ENCODE peak calls at places on chromosomes 3 and 15, in four cellular contexts. One of them, this sample, is unnamed.

GRCh38 chr3:161576733-161577510 is 80.3 kb downstream of the OTOL1 start:
- DNase-seq in heart right ventricle: no peak
- DNase-seq in NCI-H2029: no peak
- DNase-seq in uterus: no peak
- DNase-seq in this sample: no peak

GRCh38 chr3:17195856-17196604 is 311.3 kb downstream of the PLCL2 start:
- DNase-seq in heart right ventricle: no peak
- DNase-seq in NCI-H2029: no peak
- DNase-seq in uterus: no peak
- DNase-seq in this sample: no peak

GRCh38 chr3:106485802-106486201 is 617.0 kb upstream of the CBLB start:
- DNase-seq in heart right ventricle: no peak
- DNase-seq in NCI-H2029: no peak
- DNase-seq in uterus: no peak
- DNase-seq in this sample: no peak

GRCh38 chr3:56795097-56795806 is 6.5 kb downstream of the ARHGEF3 start:
- DNase-seq in heart right ventricle: no peak
- DNase-seq in NCI-H2029: no peak
- DNase-seq in uterus: no peak
- DNase-seq in this sample: no peak

GRCh38 chr3:141253811-141254210 is 22.2 kb downstream of the PXYLP1 start:
- DNase-seq in heart right ventricle: no peak
- DNase-seq in NCI-H2029: no peak
- DNase-seq in uterus: no peak
- DNase-seq in this sample: no peak

GRCh38 chr3:111999924-112000835 is 1.5 kb downstream of the TAGLN3 start:
- DNase-seq in heart right ventricle: no peak
- DNase-seq in NCI-H2029: no peak
- DNase-seq in uterus: no peak
- DNase-seq in this sample: no peak

GRCh38 chr3:116951610-116952009 is 242.0 kb downstream of the TUSC7 start:
- DNase-seq in heart right ventricle: no peak
- DNase-seq in NCI-H2029: no peak
- DNase-seq in uterus: no peak
- DNase-seq in this sample: no peak

GRCh38 chr3:59978979-59979378 is 929.2 kb upstream of the CFAP20DC start:
- DNase-seq in heart right ventricle: no peak
- DNase-seq in NCI-H2029: no peak
- DNase-seq in uterus: no peak
- DNase-seq in this sample: no peak

GRCh38 chr15:56759450-56759845 is 26.1 kb upstream of the ZNF280D start:
- DNase-seq in heart right ventricle: peak; percentile 59
- DNase-seq in NCI-H2029: no peak
- DNase-seq in uterus: peak; percentile 51
- DNase-seq in this sample: peak; percentile 68

GRCh38 chr3:134407247-134407640 is 33.0 kb upstream of the AMOTL2 start:
- DNase-seq in heart right ventricle: no peak
- DNase-seq in NCI-H2029: no peak
- DNase-seq in uterus: no peak
- DNase-seq in this sample: no peak

GRCh38 chr3:197516517-197516889 is 39.3 kb downstream of the BDH1 start:
- DNase-seq in heart right ventricle: no peak
- DNase-seq in NCI-H2029: no peak
- DNase-seq in uterus: no peak
- DNase-seq in this sample: no peak

GRCh38 chr3:193701896-193702644 is 109.1 kb downstream of the OPA1 start:
- DNase-seq in heart right ventricle: no peak
- DNase-seq in NCI-H2029: no peak
- DNase-seq in uterus: no peak
- DNase-seq in this sample: no peak

GRCh38 chr15:42694398-42694797 is 42.5 kb downstream of the CDAN1 start:
- DNase-seq in heart right ventricle: no peak
- DNase-seq in NCI-H2029: no peak
- DNase-seq in uterus: no peak
- DNase-seq in this sample: no peak

GRCh38 chr15:52680041-52680391 is 828 bp upstream of the ATOSA start:
- DNase-seq in heart right ventricle: no peak
- DNase-seq in NCI-H2029: no peak
- DNase-seq in uterus: no peak
- DNase-seq in this sample: no peak

GRCh38 chr15:73156431-73157191 is 104.3 kb downstream of the NEO1 start:
- DNase-seq in heart right ventricle: no peak
- DNase-seq in NCI-H2029: no peak
- DNase-seq in uterus: no peak
- DNase-seq in this sample: no peak

GRCh38 chr3:59451800-59452741 is 402.2 kb upstream of the CFAP20DC start:
- DNase-seq in heart right ventricle: no peak
- DNase-seq in NCI-H2029: peak; percentile 27
- DNase-seq in uterus: no peak
- DNase-seq in this sample: no peak

GRCh38 chr15:65583701-65584100 is 27.2 kb downstream of the INTS14 start:
- DNase-seq in heart right ventricle: peak; percentile 17
- DNase-seq in NCI-H2029: no peak
- DNase-seq in uterus: no peak
- DNase-seq in this sample: no peak

GRCh38 chr15:41801185-41801584 is 26.7 kb upstream of the JMJD7 start:
- DNase-seq in heart right ventricle: no peak
- DNase-seq in NCI-H2029: no peak
- DNase-seq in uterus: no peak
- DNase-seq in this sample: no peak

GRCh38 chr15:62133141-62133540 is 31.9 kb downstream of the C2CD4B start:
- DNase-seq in heart right ventricle: no peak
- DNase-seq in NCI-H2029: no peak
- DNase-seq in uterus: no peak
- DNase-seq in this sample: no peak

GRCh38 chr3:186644683-186645082 is 4.5 kb downstream of the FETUB start:
- DNase-seq in heart right ventricle: no peak
- DNase-seq in NCI-H2029: no peak
- DNase-seq in uterus: no peak
- DNase-seq in this sample: no peak

GRCh38 chr3:40615110-40615915 is 90.6 kb downstream of the ZNF621 start:
- DNase-seq in heart right ventricle: no peak
- DNase-seq in NCI-H2029: no peak
- DNase-seq in uterus: no peak
- DNase-seq in this sample: no peak

GRCh38 chr3:81716870-81717509 is 44.5 kb downstream of the GBE1 start:
- DNase-seq in heart right ventricle: peak; percentile 54
- DNase-seq in NCI-H2029: peak; percentile 61
- DNase-seq in uterus: no peak
- DNase-seq in this sample: peak; percentile 27

GRCh38 chr15:99042909-99043308 is 35.3 kb upstream of the PGPEP1L start:
- DNase-seq in heart right ventricle: no peak
- DNase-seq in NCI-H2029: no peak
- DNase-seq in uterus: no peak
- DNase-seq in this sample: no peak

GRCh38 chr15:51736069-51736468 is 1.4 kb downstream of the LYSMD2 start:
- DNase-seq in heart right ventricle: no peak
- DNase-seq in NCI-H2029: no peak
- DNase-seq in uterus: no peak
- DNase-seq in this sample: no peak

GRCh38 chr3:170307998-170308398 is 49.5 kb upstream of the SKIL start:
- DNase-seq in heart right ventricle: no peak
- DNase-seq in NCI-H2029: peak; percentile 43
- DNase-seq in uterus: no peak
- DNase-seq in this sample: no peak

GRCh38 chr3:178822722-178823121 is 248.9 kb downstream of the ZMAT3 start:
- DNase-seq in heart right ventricle: no peak
- DNase-seq in NCI-H2029: no peak
- DNase-seq in uterus: no peak
- DNase-seq in this sample: no peak

GRCh38 chr3:113912551-113913246 is 35.1 kb upstream of the ZDHHC23 start:
- DNase-seq in heart right ventricle: no peak
- DNase-seq in NCI-H2029: peak; percentile 81
- DNase-seq in uterus: peak; percentile 24
- DNase-seq in this sample: no peak

GRCh38 chr3:3648961-3649360 is 150.3 kb upstream of the LRRN1 start:
- DNase-seq in heart right ventricle: no peak
- DNase-seq in NCI-H2029: no peak
- DNase-seq in uterus: no peak
- DNase-seq in this sample: no peak

GRCh38 chr3:165839296-165840076 is 2.3 kb upstream of the BCHE start:
- DNase-seq in heart right ventricle: no peak
- DNase-seq in NCI-H2029: no peak
- DNase-seq in uterus: no peak
- DNase-seq in this sample: no peak

GRCh38 chr3:196192036-196193001 is 18.9 kb downstream of the ZDHHC19 start:
- DNase-seq in heart right ventricle: no peak
- DNase-seq in NCI-H2029: no peak
- DNase-seq in uterus: no peak
- DNase-seq in this sample: peak; percentile 62

GRCh38 chr3:186097663-186098451 is 11.0 kb downstream of the ETV5 start:
- DNase-seq in heart right ventricle: peak; percentile 85
- DNase-seq in NCI-H2029: peak; percentile 80
- DNase-seq in uterus: no peak
- DNase-seq in this sample: peak; percentile 76